ENCODE peak calls at places on chromosomes 3 and 15, in four cellular contexts. A is CD8-positive, alpha-beta memory T cell; M is aorta; O is HAP-1. C is an unnamed sample. For H3K4me1 and H3K36me3, the result is how much of the 10 kb centered on the place peaks cover.

GRCh38 chr3:58066842-58067241 is 58.6 kb downstream of the FLNB start:
- DNase-seq in O (no peak), M (no peak), A (no peak), C (no peak)

GRCh38 chr3:42117175-42118008 is 26.2 kb downstream of the TRAK1 start:
- DNase-seq in O (no peak), M (peak), A (peak), C (no peak)

GRCh38 chr3:160078533-160078932 is 89.9 kb downstream of the IL12A start:
- DNase-seq in A (no peak), M (no peak), O (no peak), C (no peak)

GRCh38 chr3:4982773-4983738 is 3.8 kb downstream of the BHLHE40 start:
- DNase-seq in M (no peak), A (no peak), O (no peak), C (no peak)

GRCh38 chr3:116259984-116260383 is 185.3 kb downstream of the LSAMP start:
- DNase-seq in M (no peak), A (no peak), O (peak), C (no peak)

GRCh38 chr3:35120026-35120425 is 519.3 kb upstream of the ARPP21 start:
- DNase-seq in O (no peak), A (no peak), M (no peak), C (no peak)

GRCh38 chr3:54628888-54629368 is 298.9 kb downstream of the LRTM1 start:
- DNase-seq in O (no peak), M (no peak), A (no peak), C (no peak)

GRCh38 chr3:63523100-63523499 is 129.4 kb upstream of the SNTN start:
- DNase-seq in M (no peak), A (no peak), O (no peak), C (no peak)

GRCh38 chr3:100602506-100603444 is 6.6 kb upstream of the ADGRG7 start:
- DNase-seq in A (no peak), O (no peak), M (no peak), C (no peak)

GRCh38 chr3:57082481-57082880 is 22.0 kb downstream of the SPATA12 start:
- DNase-seq in M (no peak), O (no peak), A (no peak), C (no peak)

GRCh38 chr15:32959077-32959476 is 235.4 kb downstream of the FMN1 start:
- DNase-seq in A (no peak), O (no peak), M (no peak), C (no peak)

GRCh38 chr3:125381743-125382142 is 6.6 kb upstream of the ZNF148 start:
- DNase-seq in A (peak), O (no peak), M (no peak), C (no peak)

GRCh38 chr15:65306551-65306950 is 2.1 kb downstream of the RNU5B-1 start:
- DNase-seq in M (no peak), A (no peak), O (no peak), C (no peak)

GRCh38 chr3:99885085-99885484 is 67.4 kb downstream of the CMSS1 start:
- DNase-seq in A (no peak), O (no peak), M (no peak), C (no peak)

GRCh38 chr15:29122506-29122905 is 147.1 kb downstream of the NSMCE3 start:
- DNase-seq in O (no peak), A (no peak), M (no peak), C (no peak)

GRCh38 chr15:43403616-43404015 is 32.7 kb downstream of the TUBGCP4 start:
- DNase-seq in M (no peak), O (no peak), A (no peak), C (no peak)

GRCh38 chr3:50604628-50605588 is 6.7 kb downstream of the CISH start:
- DNase-seq in A (no peak), M (no peak), O (no peak), C (no peak)

GRCh38 chr3:56702487-56703315 is 19.6 kb upstream of the TASOR start:
- DNase-seq in O (peak), A (peak), M (no peak), C (peak)

GRCh38 chr3:190258634-190259033 is 63.6 kb downstream of the CLDN1 start:
- DNase-seq in A (no peak), M (no peak), O (no peak), C (no peak)

GRCh38 chr3:129005526-129006303 is 4.6 kb downstream of the EFCC1 start:
- DNase-seq in O (no peak), M (no peak), A (no peak), C (no peak)
- H3K4me1 ChIP-seq in O (under half), M (under half), A (under half), C (under half)

GRCh38 chr3:101676765-101677435 is at the start of gene ZBTB11:
- DNase-seq in O (peak), M (peak), A (peak), C (peak)
- H3K36me3 ChIP-seq in O (under half), M (under half), A (under half), C (under half)

DNA sequence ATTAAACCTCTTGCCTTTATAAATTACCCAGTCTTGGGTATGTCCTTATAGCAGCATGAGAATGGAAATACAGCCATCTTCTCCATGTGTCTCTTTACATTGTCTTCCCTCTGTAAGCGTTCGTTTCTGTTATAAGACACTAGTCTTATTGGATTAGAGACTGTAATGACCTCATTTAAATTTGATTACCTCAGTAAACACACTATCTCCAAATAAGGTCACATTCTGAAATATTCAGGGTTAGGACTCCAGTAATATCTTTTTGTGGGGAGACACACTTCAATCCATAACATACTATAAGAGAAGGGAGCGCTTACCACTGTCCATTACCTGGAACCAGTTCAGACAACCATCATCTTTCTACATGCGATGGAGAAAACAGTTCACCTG is 34.3 kb upstream of the CD47 start:
- DNase-seq in O (no peak), M (no peak), A (no peak), C (no peak)
- H3K4me1 ChIP-seq in O (under half), M (under half), A (half or more), C (half or more)

GRCh38 chr3:12588039-12588673 is 31.3 kb downstream of the MKRN2 start:
- DNase-seq in O (no peak), M (no peak), A (no peak), C (no peak)
- H3K36me3 ChIP-seq in O (half or more), M (under half), A (under half), C (half or more)

GRCh38 chr3:48696156-48696555 is 10.4 kb upstream of the NCKIPSD start:
- DNase-seq in A (no peak), O (no peak), M (no peak), C (no peak)
- H3K4me1 ChIP-seq in A (under half), O (under half), M (under half), C (under half)

DNA sequence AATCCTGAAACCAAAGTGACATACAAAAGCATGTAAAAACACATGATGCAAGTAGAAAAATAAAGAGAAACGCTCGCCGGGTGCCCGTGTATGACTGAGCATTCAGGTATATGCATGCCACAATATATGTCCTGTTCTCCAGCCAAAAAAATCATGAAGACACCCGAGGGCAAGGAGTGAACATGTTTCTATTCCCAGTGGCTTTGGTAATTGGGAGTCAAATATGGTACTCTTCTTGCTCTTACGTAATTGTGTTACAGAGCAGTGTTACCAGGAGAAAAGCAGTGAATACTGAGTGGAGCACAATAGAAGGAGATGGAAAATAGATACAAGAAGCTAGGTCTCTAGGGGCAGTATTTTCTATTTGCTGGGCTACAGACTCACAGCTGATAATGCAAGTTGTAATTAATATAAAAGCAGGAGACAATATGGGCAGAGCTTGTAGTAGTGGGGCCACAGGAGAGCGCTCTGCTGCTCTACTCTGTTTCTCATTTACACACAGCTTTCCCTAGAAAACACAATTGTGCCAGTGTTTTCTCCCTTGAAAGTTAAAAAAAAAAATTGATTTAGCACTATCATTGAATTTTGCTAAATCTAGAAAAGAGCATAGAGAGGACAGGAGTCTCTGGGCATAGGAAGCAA is 13.2 kb downstream of the MEIS2 start:
- DNase-seq in M (no peak), A (no peak), O (no peak), C (no peak)
- H3K36me3 ChIP-seq in M (under half), A (under half), O (under half), C (under half)

DNA sequence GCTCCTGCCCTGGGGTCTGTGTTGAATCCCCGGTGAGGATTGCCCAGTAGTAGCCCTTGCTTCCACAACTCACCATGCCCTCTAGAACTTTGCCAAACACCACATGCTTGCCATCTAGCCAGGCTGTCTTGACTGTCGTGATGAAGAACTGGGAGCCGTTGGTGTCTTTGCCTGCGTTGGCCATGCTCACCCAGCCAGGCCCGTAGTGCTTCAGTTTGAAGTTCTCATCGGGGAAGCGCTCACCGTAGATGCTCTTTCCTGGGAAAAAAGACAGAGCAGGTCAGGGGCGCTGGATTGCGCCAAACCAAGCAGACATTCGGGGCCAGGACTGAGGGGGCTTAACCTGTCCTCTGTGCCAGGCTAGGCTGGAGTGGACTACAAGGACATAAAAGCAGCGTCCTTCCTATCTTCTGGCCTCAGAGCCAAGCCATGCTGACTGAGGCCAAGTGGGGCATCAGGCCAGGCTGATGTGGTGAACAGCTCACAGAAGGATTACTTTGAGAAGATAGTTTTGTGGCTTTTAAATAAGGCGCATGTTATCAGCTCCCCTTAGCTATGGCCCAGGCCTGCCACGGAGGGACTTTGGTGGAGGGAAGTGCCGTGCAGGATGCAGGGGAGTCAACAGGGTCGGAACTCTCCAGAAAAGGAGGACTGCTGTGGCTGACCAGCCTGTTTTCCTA is 5.3 kb downstream of the SNX22 start:
- DNase-seq in A (no peak), M (no peak), O (no peak), C (no peak)
- H3K4me1 ChIP-seq in A (under half), M (under half), O (under half), C (under half)

GRCh38 chr15:48411971-48412591 is 80.9 kb downstream of the DUT start:
- DNase-seq in O (no peak), M (no peak), A (no peak), C (no peak)
- H3K36me3 ChIP-seq in O (under half), M (under half), A (under half), C (under half)

DNA sequence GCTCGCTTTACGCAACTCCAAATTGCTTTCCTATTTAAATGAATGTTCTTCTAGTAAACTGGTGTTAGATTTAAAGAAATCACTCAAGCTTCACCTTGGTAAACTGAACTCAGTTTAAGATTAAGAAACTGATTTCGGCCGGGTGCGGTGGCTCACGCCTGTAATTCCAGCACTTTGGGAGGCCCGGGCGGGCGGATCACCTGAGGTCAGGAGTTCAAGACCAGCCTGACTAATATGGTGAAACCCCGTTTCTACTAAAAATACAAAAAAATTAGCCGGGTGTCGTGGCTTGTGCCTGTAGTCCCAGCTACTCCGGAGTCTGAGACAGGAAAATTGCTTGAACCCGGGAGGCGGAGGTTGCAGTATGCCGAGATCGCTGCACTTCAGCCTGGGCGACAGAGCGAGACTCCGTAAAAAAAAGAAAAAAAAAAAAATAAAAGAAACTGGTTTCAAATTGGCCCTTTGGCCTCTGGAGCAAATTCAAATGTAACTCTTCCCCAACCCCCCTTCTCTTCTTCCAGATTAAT is 1.7 kb downstream of the SKIL start:
- DNase-seq in A (no peak), M (no peak), O (no peak), C (no peak)
- H3K4me1 ChIP-seq in A (under half), M (under half), O (under half), C (under half)

C was measured in CD8-positive, alpha-beta T cell.